ENCODE peak calls at places on chromosomes 6 and 20, in four cellular contexts. N is erythroblast, P is hypothalamus, R is AG09309. W is an unnamed sample.

GRCh38 chr20:44160133-44160532 is 26.9 kb downstream of the JPH2 start:
- DNase-seq in N (no peak), P (no peak), R (no peak), W (no peak)

GRCh38 chr20:8523684-8524083 is 391.6 kb downstream of the PLCB1 start:
- DNase-seq in N (no peak), P (no peak), R (no peak), W (no peak)

GRCh38 chr6:47106721-47107197 is 64.6 kb upstream of the ADGRF1 start:
- DNase-seq in N (no peak), P (no peak), R (no peak), W (no peak)

GRCh38 chr20:2260250-2260649 is 35.6 kb upstream of the TGM3 start:
- DNase-seq in N (no peak), P (no peak), R (no peak), W (no peak)

GRCh38 chr6:43856005-43856765 is 86.2 kb downstream of the VEGFA start:
- DNase-seq in N (peak; percentile 48), P (no peak), R (no peak), W (peak; percentile 75)

GRCh38 chr6:41492261-41492891 is 53.8 kb upstream of the FOXP4 start:
- DNase-seq in N (no peak), P (no peak), R (no peak), W (no peak)

GRCh38 chr6:71388846-71389543 is 100.4 kb downstream of the OGFRL1 start:
- DNase-seq in N (no peak), P (no peak), R (no peak), W (no peak)

GRCh38 chr20:58406422-58407001 is 17.5 kb downstream of the VAPB start:
- DNase-seq in N (peak; percentile 15), P (no peak), R (no peak), W (no peak)

GRCh38 chr6:152096863-152097496 is 289.5 kb downstream of the ESR1 start:
- DNase-seq in N (no peak), P (no peak), R (peak; percentile 84), W (no peak)

GRCh38 chr20:50824137-50824536 is 29.3 kb downstream of the BCAS4 start:
- DNase-seq in N (no peak), P (no peak), R (no peak), W (no peak)

GRCh38 chr20:4726710-4727391 is 5.1 kb downstream of the PRND start:
- DNase-seq in N (no peak), P (no peak), R (peak; percentile 66), W (peak; percentile 41)

GRCh38 chr6:37985355-37985754 is 165.8 kb downstream of the ZFAND3 start:
- DNase-seq in N (no peak), P (no peak), R (no peak), W (peak; percentile 28)

GRCh38 chr6:96626749-96627353 is 63.9 kb downstream of the FHL5 start:
- DNase-seq in N (peak; percentile 32), P (no peak), R (peak; percentile 4), W (peak; percentile 73)

GRCh38 chr20:44805991-44806729 is 4.2 kb downstream of the RIMS4 start:
- DNase-seq in N (no peak), P (peak; percentile 12), R (peak; percentile 32), W (no peak)

GRCh38 chr6:293185-294174 is 1.2 kb downstream of the DUSP22 start:
- DNase-seq in N (no peak), P (no peak), R (no peak), W (no peak)

GRCh38 chr20:12153616-12154015 is 235.9 kb downstream of the BTBD3 start:
- DNase-seq in N (no peak), P (no peak), R (no peak), W (no peak)

GRCh38 chr20:3786126-3786484 is 435 bp downstream of the CENPB start:
- DNase-seq in N (peak; percentile 75), P (no peak), R (no peak), W (peak; percentile 42)

GRCh38 chr6:137829641-137830083 is 37.4 kb upstream of the TNFAIP3 start:
- DNase-seq in N (no peak), P (no peak), R (no peak), W (no peak)

GRCh38 chr6:85620308-85620707 is 22.4 kb downstream of the SYNCRIP start:
- DNase-seq in N (no peak), P (no peak), R (no peak), W (no peak)

GRCh38 chr6:42911171-42912021 is 4.5 kb upstream of the PTCRA start:
- DNase-seq in N (no peak), P (no peak), R (no peak), W (no peak)

GRCh38 chr6:167226791-167227190 is 64.3 kb upstream of the UNC93A start:
- DNase-seq in N (no peak), P (no peak), R (no peak), W (no peak)

GRCh38 chr6:166221040-166221439 is 53.4 kb upstream of the TBXT start:
- DNase-seq in N (no peak), P (no peak), R (no peak), W (no peak)

GRCh38 chr6:14046476-14047068 is 71.0 kb upstream of the CD83 start:
- DNase-seq in N (peak; percentile 67), P (no peak), R (no peak), W (peak; percentile 77)

GRCh38 chr20:5090191-5090590 is 29.6 kb downstream of the PCNA start:
- DNase-seq in N (no peak), P (no peak), R (no peak), W (no peak)

GRCh38 chr6:140226637-140227036 is 852.2 kb upstream of the CITED2 start:
- DNase-seq in N (no peak), P (no peak), R (no peak), W (no peak)

W was measured in OCI-M1.